ENCODE peak calls at places on chromosomes 7 and 10, in eight cellular contexts. J is esophagus muscularis mucosa, N is natural killer cell, C is GM10248, I is heart right ventricle, Y is IMR-90, L is foreskin fibroblast, X is RWPE1. T is an unnamed sample.

GRCh38 chr10:110918633-110919348 is at the start of gene BBIP1:
- DNase-seq in J (peak; percentile 99), N (peak; percentile 81), C (peak; percentile 90), I (peak; percentile 96), Y (peak; percentile 100), L (peak; percentile 100), X (peak; percentile 97), T (peak; percentile 93)

GRCh38 chr10:16545126-16545736 is 23.6 kb upstream of the C1QL3 start:
- DNase-seq in J (no peak), N (no peak), C (peak; percentile 52), I (no peak), Y (peak; percentile 29), L (peak; percentile 12), X (peak; percentile 29), T (peak; percentile 60)

GRCh38 chr10:52525761-52526160 is 211.7 kb downstream of the DKK1 start:
- DNase-seq in J (no peak), N (no peak), C (no peak), I (no peak), Y (peak; percentile 73), L (peak; percentile 66), X (no peak), T (no peak)

GRCh38 chr10:72260588-72261322 is 13.0 kb upstream of the DDIT4 start:
- DNase-seq in J (peak; percentile 95), N (peak; percentile 85), C (peak; percentile 89), I (peak; percentile 89), Y (peak; percentile 62), L (peak; percentile 85), X (peak; percentile 97), T (peak; percentile 93)

GRCh38 chr10:109393425-109393824 is 529.9 kb downstream of the XPNPEP1 start:
- DNase-seq in J (no peak), N (no peak), C (no peak), I (no peak), Y (no peak), L (no peak), X (no peak), T (no peak)

GRCh38 chr7:156438011-156438410 is 202.6 kb upstream of the RNF32 start:
- DNase-seq in J (no peak), N (no peak), C (no peak), I (no peak), Y (no peak), L (no peak), X (no peak), T (no peak)

GRCh38 chr7:45978010-45978681 is 57.1 kb upstream of the IGFBP3 start:
- DNase-seq in J (peak; percentile 92), N (no peak), C (peak; percentile 15), I (no peak), Y (peak; percentile 99), L (peak; percentile 95), X (peak; percentile 95), T (no peak)

GRCh38 chr7:115198143-115198542 is 276.2 kb downstream of the MDFIC start:
- DNase-seq in J (no peak), N (no peak), C (no peak), I (no peak), Y (peak; percentile 74), L (no peak), X (no peak), T (no peak)

GRCh38 chr10:97038688-97039087 is 147.1 kb downstream of the SLIT1 start:
- DNase-seq in J (no peak), N (no peak), C (no peak), I (no peak), Y (no peak), L (no peak), X (no peak), T (no peak)

GRCh38 chr10:96025566-96025965 is 17.8 kb upstream of the CCNJ start:
- DNase-seq in J (no peak), N (no peak), C (peak; percentile 22), I (no peak), Y (peak; percentile 6), L (peak; percentile 7), X (no peak), T (no peak)
- TF ChIP-seq CTCF in J (no peak), N (no peak), C (peak; percentile 16), I (no peak), Y (no peak), L (peak; percentile 18), X (no peak), T (peak; percentile 7)

GRCh38 chr7:108660465-108660864 is 90.8 kb downstream of the DNAJB9 start:
- DNase-seq in J (no peak), N (no peak), C (no peak), I (no peak), Y (peak; percentile 4), L (no peak), X (no peak), T (no peak)
- TF ChIP-seq CTCF in J (no peak), N (no peak), C (no peak), I (no peak), Y (peak; percentile 25), L (peak; percentile 21), X (no peak), T (no peak)

DNA sequence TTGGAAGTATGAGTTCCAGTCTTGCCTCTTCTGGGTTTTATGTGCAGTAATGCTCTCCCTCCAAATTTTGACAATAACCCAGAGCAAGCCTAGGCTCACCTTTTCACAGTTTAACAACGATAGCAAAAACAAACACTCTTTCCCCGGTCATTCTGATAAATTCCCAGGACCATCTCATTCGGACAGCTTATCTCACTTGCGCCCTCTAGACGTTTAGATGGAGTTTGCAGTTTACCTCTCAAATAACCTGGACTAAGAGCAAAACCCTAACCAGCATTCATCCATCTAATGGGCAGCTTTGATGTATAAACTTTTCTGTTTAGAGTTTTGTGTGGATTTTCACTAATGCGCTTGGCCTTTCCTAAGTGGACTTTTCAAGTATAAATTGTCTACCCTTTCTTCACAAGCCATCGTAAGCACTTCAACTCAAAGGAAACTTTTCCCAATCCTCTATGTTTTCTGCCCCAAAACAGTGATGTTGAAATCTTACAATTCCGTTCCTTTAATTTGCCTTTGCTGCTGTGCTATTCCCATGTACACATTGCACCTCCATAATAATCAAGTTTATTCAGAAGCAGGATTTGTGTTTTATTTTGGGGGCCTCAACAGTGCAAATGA is 114.9 kb downstream of the HDAC9 start:
- DNase-seq in J (no peak), N (no peak), C (peak; percentile 10), I (no peak), Y (peak; percentile 28), L (no peak), X (peak; percentile 10), T (peak; percentile 8)
- TF ChIP-seq CTCF in J (peak; percentile 28), N (no peak), C (peak; percentile 61), I (peak; percentile 45), Y (peak; percentile 46), L (peak; percentile 40), X (peak; percentile 25), T (peak; percentile 19)

GRCh38 chr10:48701941-48702340 is 17.3 kb downstream of the WDFY4 start:
- DNase-seq in J (no peak), N (no peak), C (no peak), I (no peak), Y (no peak), L (no peak), X (no peak), T (no peak)

GRCh38 chr10:48698971-48699627 is 14.4 kb downstream of the WDFY4 start:
- DNase-seq in J (peak; percentile 84), N (no peak), C (no peak), I (no peak), Y (no peak), L (no peak), X (no peak), T (no peak)

GRCh38 chr10:48700071-48700470 is 15.4 kb downstream of the WDFY4 start:
- DNase-seq in J (no peak), N (no peak), C (no peak), I (no peak), Y (no peak), L (no peak), X (no peak), T (no peak)

GRCh38 chr10:48700493-48700892 is 15.8 kb downstream of the WDFY4 start:
- DNase-seq in J (no peak), N (no peak), C (no peak), I (no peak), Y (no peak), L (no peak), X (no peak), T (no peak)

DNA sequence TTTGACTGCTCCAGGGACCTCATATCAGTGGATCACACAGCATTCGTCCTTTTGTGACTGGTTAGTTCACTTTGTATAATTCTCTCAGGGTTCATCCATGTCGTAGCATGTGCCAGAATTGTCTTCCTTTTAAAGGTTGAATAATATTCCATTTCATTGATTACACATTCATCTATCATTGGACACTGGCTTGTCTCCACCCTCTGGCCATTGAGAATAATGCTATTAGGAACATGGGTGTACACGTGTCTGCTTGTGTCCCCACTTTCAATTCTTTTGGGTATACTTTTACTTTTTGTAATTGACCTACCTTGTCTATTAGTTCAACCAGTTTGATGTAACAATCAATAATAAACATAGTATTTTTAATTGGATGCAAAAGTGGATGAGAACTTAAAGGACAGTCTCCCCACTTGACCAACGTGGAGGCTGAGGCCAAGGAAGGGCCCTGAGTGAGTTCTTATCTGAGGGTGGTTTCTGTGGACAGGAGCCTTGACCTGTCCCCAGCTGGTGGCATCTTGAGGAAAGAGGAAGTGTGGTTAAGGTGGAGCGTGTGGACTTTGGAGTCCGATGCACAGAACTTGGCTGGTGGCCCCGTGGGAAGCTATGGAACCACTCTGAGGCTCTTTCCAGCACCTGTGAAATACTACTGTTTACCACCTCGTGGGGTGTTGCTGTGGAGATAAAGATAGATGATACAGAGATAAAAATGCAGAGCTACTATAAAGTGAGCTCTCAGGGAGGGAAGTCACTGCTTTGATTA is 16.6 kb downstream of the WDFY4 start:
- DNase-seq in J (no peak), N (no peak), C (no peak), I (no peak), Y (no peak), L (no peak), X (no peak), T (no peak)
- TF ChIP-seq CTCF in J (no peak), N (no peak), C (peak; percentile 48), I (no peak), Y (no peak), L (no peak), X (no peak), T (peak; percentile 34)

T was measured in GM13976.